ENCODE peak calls at places on chromosome 14, in nine cellular contexts. Q is heart left ventricle, L is K562, J is stomach, E is IMR-90, A is testis, W is uterus, Z is A549, T is endothelial cell of umbilical vein. V is an unnamed sample.

GRCh38 chr14:105168979-105169507 is 467 bp upstream of the JAG2 start:
- DNase-seq in Q (peak; percentile 68), L (peak; percentile 77), J (no peak), E (no peak), A (no peak), W (no peak), Z (peak; percentile 67), T (peak; percentile 81), V (no peak)

GRCh38 chr14:68793734-68794129 is 865 bp upstream of the ZFP36L1 start:
- DNase-seq in Q (no peak), L (peak; percentile 54), J (no peak), E (no peak), A (no peak), W (no peak), Z (no peak), T (no peak), V (no peak)

GRCh38 chr14:99391671-99392070 is 89.0 kb downstream of the SETD3 start:
- DNase-seq in Q (no peak), L (no peak), J (no peak), E (peak; percentile 44), A (no peak), W (no peak), Z (no peak), T (peak; percentile 76), V (no peak)

GRCh38 chr14:102225936-102226335 is 79.0 kb downstream of the MOK start:
- DNase-seq in Q (no peak), L (no peak), J (no peak), E (no peak), A (no peak), W (no peak), Z (no peak), T (no peak), V (no peak)

GRCh38 chr14:87643005-87643404 is 350.0 kb downstream of the GALC start:
- DNase-seq in Q (no peak), L (no peak), J (no peak), E (no peak), A (peak; percentile 68), W (peak; percentile 83), Z (no peak), T (no peak), V (peak; percentile 80)

GRCh38 chr14:25622752-25623151 is 572.8 kb upstream of the STXBP6 start:
- DNase-seq in Q (no peak), L (no peak), J (no peak), E (no peak), A (no peak), W (no peak), Z (no peak), T (no peak), V (no peak)

GRCh38 chr14:40630471-40630870 is 976.2 kb upstream of the LRFN5 start:
- DNase-seq in Q (no peak), L (no peak), J (no peak), E (no peak), A (no peak), W (no peak), Z (no peak), T (no peak), V (no peak)

GRCh38 chr14:77864085-77864484 is 64.2 kb downstream of the ADCK1 start:
- DNase-seq in Q (no peak), L (peak; percentile 30), J (no peak), E (no peak), A (no peak), W (no peak), Z (no peak), T (no peak), V (no peak)

GRCh38 chr14:55340482-55340881 is 69.3 kb downstream of the FBXO34 start:
- DNase-seq in Q (no peak), L (no peak), J (no peak), E (no peak), A (no peak), W (no peak), Z (no peak), T (no peak), V (no peak)

GRCh38 chr14:52873694-52874093 is 77.2 kb downstream of the FERMT2 start:
- DNase-seq in Q (no peak), L (no peak), J (no peak), E (peak; percentile 56), A (no peak), W (peak; percentile 41), Z (no peak), T (no peak), V (no peak)

GRCh38 chr14:60355768-60356167 is 106.7 kb downstream of the PPM1A start:
- DNase-seq in Q (no peak), L (no peak), J (no peak), E (no peak), A (no peak), W (no peak), Z (no peak), T (no peak), V (no peak)

GRCh38 chr14:66381765-66382164 is 104.4 kb upstream of the CCDC196 start:
- DNase-seq in Q (no peak), L (no peak), J (no peak), E (no peak), A (no peak), W (no peak), Z (no peak), T (no peak), V (no peak)

DNA sequence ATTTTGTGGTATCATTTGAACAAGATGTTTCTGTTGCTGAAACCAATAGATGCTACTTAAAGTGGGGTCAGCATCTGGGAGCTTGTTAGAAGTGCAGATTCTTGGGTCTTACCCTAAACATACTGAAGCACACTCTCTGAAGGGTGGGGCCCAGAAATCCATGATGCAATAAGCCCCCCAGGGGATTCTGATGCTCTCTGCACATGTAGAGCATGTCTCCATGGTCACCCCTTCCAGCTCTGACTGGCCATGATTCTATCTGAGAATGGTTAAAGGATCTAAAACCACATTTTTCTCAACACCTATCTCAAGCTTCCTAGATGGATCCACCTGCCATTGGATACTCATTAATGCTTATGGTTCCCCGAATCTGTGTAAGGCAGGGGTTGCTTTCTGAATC is 20.4 kb downstream of the JDP2 start:
- DNase-seq in Q (no peak), L (no peak), J (no peak), E (no peak), A (no peak), W (no peak), Z (no peak), T (no peak), V (no peak)
- H3K27ac ChIP-seq in Q (no peak overlapping the region), L (no peak overlapping the region), J (no peak overlapping the region), E (no peak overlapping the region), A (no peak overlapping the region), W (no peak overlapping the region), Z (no peak overlapping the region), T (no peak overlapping the region), V (no peak overlapping the region)

GRCh38 chr14:64943556-64943955 is 1.0 kb upstream of the GPX2 start:
- DNase-seq in Q (no peak), L (no peak), J (no peak), E (no peak), A (no peak), W (no peak), Z (no peak), T (no peak), V (no peak)

GRCh38 chr14:64944861-64945260 is 2.3 kb upstream of the GPX2 start:
- DNase-seq in Q (no peak), L (no peak), J (no peak), E (no peak), A (no peak), W (no peak), Z (no peak), T (no peak), V (no peak)

GRCh38 chr14:64940336-64940910 is 2.1 kb downstream of the GPX2 start:
- DNase-seq in Q (no peak), L (no peak), J (no peak), E (no peak), A (no peak), W (no peak), Z (no peak), T (no peak), V (no peak)

GRCh38 chr14:64943981-64944520 is 1.5 kb upstream of the GPX2 start:
- DNase-seq in Q (no peak), L (no peak), J (no peak), E (no peak), A (no peak), W (no peak), Z (no peak), T (no peak), V (no peak)

DNA sequence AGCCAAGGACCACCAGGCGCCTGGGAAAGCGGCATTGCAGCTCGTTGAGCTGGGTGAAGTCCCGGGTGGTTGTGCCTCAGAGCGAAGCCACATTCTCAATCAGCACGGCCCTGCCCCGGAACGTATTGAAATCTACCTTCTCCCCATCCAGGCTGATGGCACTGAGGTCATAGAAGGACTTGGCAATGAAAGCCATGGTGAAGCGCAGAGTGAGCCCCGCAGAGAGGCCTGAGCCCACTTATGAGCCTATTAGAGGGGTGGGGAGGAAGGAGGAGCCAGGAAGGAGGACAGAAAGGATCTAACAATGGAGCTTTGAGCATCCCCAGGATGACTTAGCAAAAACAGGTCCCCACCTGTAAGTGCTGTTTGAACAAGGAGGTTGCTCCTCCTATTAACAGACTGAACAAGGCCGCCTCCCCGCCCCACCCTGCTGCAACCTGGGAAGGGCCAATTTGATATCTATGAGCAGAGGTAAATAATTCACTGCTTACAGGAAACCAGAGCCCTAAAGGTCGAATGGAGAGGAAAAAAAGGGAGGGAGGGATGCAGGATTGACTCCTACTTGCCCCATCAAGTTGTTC is at the start of gene GPX2:
- DNase-seq in Q (no peak), L (no peak), J (peak; percentile 84), E (no peak), A (no peak), W (no peak), Z (peak; percentile 47), T (no peak), V (no peak)
- TF ChIP-seq POLR2A in Q (no peak), L (no peak), J (no peak), E (no peak), A (no peak), W (no peak), Z (peak; percentile 82), T (no peak), V (no peak)

DNA sequence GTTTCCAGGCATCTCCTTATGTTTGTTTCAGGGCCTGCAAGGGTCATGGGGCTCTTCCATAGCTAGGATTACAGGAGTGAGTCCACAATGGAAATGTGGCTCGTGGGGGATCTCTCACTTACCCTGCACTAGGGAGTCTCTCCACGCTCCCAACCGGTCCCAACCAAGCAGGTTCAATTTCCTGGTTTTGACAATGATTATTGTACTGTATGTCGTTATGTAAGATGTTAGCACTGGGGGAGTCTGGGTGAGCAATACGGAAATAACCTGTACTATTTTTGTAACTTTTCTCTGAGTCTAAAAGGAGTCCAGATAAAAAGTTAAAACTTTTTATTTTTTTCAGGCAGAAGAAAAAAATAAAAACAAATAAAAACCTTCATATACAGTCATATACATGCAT is 325.7 kb upstream of the RGS6 start:
- DNase-seq in Q (no peak), L (no peak), J (no peak), E (no peak), A (no peak), W (no peak), Z (no peak), T (no peak), V (no peak)
- H3K27ac ChIP-seq in Q (no peak overlapping the region), L (no peak overlapping the region), J (no peak overlapping the region), E (no peak overlapping the region), A (no peak overlapping the region), W (no peak overlapping the region), Z (no peak overlapping the region), T (no peak overlapping the region), V (no peak overlapping the region)

DNA sequence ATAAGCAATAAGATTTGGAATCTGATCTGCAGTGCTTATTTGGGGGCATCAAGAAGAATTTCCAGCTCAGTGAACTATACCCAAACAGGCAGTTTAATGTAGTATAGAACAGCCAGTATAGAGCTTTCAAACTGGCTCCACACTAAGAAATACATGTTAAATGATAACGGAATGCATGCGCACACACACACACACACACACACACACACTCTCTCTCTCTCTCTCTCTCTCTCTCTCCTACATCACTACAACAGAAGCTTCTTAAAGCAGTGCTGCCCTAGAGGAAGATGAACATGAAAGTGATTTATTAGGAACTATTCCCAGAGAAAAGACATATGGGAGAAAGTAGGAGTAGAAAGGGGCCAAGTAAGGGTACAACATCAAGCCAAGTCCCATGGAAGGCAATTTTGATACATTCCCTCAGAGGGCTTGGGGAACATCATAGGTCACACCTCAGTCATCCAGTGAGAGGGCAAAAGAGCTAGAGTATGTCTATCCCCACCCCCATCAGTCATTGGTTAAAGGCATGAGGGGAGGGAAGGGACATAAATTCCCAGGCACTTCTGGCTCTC is 16.4 kb upstream of the DHRS4 start:
- DNase-seq in Q (no peak), L (no peak), J (no peak), E (no peak), A (no peak), W (no peak), Z (no peak), T (no peak), V (no peak)
- TF ChIP-seq POLR2A in Q (no peak), L (no peak), J (no peak), E (no peak), A (no peak), W (no peak), Z (no peak), T (no peak), V (no peak)